ENCODE peak calls at places on chromosomes 12 and 14, in six cellular contexts. A is AG04450, L is AG04449, T is H9, J is AG09319, I is left lung. O is an unnamed sample.
A peak's percentile ranks its signal among the peaks of the same experiment; 100 is the strongest.

GRCh38 chr14:62283837-62284236 is 521.6 kb downstream of the SNAPC1 start:
- DNase-seq in T (no peak), A (no peak), L (no peak), J (no peak), I (no peak), O (no peak)

GRCh38 chr12:47817272-47818006 is 2.3 kb downstream of the HDAC7 start:
- DNase-seq in T (no peak), L (no peak), I (no peak), J (no peak), A (no peak), O (peak; percentile 64)

GRCh38 chr14:20750194-20750593 is 4.5 kb downstream of the EDDM3A start:
- DNase-seq in A (no peak), J (no peak), L (no peak), I (no peak), T (no peak), O (no peak)

GRCh38 chr14:93800038-93800937 is 12.0 kb upstream of the PRIMA1 start:
- DNase-seq in T (no peak), I (no peak), A (no peak), L (no peak), J (no peak), O (no peak)

GRCh38 chr12:105204127-105204526 is 31.8 kb downstream of the APPL2 start:
- DNase-seq in A (no peak), T (no peak), J (no peak), L (no peak), I (no peak), O (no peak)

GRCh38 chr12:67735868-67736267 is 87.3 kb downstream of the DYRK2 start:
- DNase-seq in A (no peak), I (no peak), J (no peak), L (no peak), T (no peak), O (no peak)

GRCh38 chr12:104630230-104630670 is 173.5 kb downstream of the CHST11 start:
- DNase-seq in J (no peak), I (no peak), T (no peak), A (no peak), L (no peak), O (no peak)

GRCh38 chr12:607541-608001 is 55.7 kb downstream of the NINJ2 start:
- DNase-seq in L (no peak), A (no peak), T (peak; percentile 61), I (no peak), J (no peak), O (peak; percentile 40)

GRCh38 chr12:18632848-18633247 is 105.0 kb downstream of the PLCZ1 start:
- DNase-seq in I (no peak), A (no peak), J (no peak), L (no peak), T (no peak), O (no peak)

DNA sequence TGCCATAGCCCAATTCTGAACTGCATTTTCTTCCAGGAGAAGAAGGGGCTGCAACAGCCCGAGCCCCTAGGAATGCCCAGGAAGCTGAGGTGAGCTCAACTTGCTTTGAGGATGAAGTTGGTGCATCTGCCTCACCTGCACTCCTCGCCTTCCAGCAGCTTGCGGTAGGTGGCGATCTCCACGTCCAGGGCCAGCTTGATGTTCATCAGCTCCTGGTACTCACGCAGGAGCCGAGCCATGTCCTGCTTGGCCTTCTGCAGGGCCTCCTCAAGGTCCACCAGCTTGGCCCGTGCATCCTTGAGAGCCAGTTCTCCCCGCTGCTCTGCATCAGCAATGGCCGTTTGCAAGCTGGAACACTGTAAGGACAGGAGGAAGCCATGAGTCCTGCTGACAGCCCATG is 6.0 kb downstream of the KRT75 start:
- DNase-seq in I (peak; percentile 61), J (no peak), T (peak; percentile 54), L (no peak), A (no peak), O (no peak)
- TF ChIP-seq CTCF in I (no peak), J (no peak), T (peak; percentile 48), L (no peak), A (no peak), O (no peak)

DNA sequence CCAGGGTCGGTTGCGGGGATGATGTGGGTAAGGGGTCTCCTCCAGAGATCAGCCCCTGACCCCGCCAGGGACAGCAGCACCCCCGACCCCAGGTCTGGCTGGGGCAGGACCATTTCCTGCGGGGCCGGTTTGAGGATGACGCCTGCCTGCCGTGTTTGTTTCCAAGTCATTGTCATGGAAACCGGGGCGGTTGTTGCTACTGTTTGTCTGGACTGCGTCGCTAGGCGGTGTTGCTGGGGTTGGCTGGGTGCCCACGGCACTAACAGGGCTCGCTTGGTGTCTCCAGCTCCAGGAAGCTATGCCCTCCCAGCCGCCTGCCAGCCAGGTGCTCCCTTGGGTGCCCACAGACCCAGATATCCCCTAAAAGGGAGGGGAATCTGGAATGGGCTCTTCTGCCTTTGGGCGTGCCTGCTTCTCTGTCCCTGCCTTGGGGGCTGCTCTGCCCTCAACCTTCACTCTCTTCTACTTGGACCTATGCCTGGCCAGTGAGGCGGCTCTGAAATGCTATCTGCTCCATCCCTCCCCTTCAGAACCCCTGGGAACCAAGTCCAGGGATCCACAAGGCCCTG is 4.7 kb upstream of the CRIP1 start:
- DNase-seq in I (peak; percentile 95), T (peak; percentile 92), L (peak; percentile 81), A (peak; percentile 87), J (peak; percentile 94), O (no peak)
- TF ChIP-seq CTCF in I (no peak), T (peak; percentile 33), L (peak; percentile 12), A (peak; percentile 27), J (no peak), O (peak; percentile 47)

GRCh38 chr14:69105326-69105725 is 47.6 kb downstream of the DCAF5 start:
- DNase-seq in I (no peak), T (no peak), L (no peak), J (no peak), A (no peak), O (no peak)

GRCh38 chr14:69108358-69108757 is 44.6 kb downstream of the DCAF5 start:
- DNase-seq in T (no peak), A (no peak), J (no peak), I (no peak), L (no peak), O (no peak)

GRCh38 chr14:69106451-69106850 is 46.5 kb downstream of the DCAF5 start:
- DNase-seq in I (no peak), T (no peak), J (no peak), A (no peak), L (no peak), O (no peak)

GRCh38 chr14:69107407-69108003 is 45.4 kb downstream of the DCAF5 start:
- DNase-seq in I (no peak), T (peak; percentile 51), J (peak; percentile 38), L (no peak), A (peak; percentile 51), O (no peak)
- TF ChIP-seq CTCF in I (peak; percentile 52), T (peak; percentile 89), J (peak; percentile 65), L (peak; percentile 46), A (peak; percentile 73), O (peak; percentile 93)

DNA sequence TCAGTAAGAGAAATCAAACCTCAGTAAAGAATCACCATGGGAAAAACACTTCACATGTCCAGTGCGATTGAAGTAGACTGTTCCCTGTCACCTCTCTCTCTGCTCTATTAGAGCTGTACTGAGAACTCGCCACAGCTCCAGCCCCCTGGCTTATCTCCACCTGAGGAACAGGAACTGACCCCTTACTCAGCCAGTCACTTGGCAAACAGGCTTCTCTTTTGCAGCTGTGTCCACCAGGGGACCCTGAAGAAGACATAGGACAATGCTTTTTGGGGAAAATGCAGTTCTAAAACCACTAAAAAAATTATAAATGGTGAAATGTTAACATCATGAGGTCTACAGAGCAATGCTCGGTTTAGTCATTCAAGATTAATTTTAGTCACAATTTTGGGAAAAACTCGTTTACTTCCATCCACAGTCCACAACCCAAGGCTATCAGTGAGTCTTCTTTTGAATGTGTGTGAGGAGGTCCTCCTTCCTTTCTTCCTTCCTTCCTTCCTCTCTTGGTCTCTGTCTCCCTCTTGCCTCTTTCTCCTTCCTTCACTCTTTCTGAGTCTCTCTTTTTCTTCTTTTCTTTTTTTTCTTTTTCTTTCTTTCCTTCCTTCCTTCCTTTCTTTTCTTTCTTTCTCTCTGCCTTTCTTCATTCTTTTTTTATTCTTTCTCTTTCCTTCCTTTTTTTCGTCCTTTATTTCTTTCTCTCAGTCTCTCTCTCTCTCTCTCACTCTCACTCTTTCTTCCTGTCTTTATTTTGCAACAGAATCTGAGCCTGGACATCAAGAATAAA is 1189.5 kb upstream of the TMEM132C start:
- DNase-seq in T (peak; percentile 40), A (no peak), I (no peak), J (no peak), L (no peak), O (no peak)
- TF ChIP-seq CTCF in T (peak; percentile 34), A (no peak), I (no peak), J (no peak), L (no peak), O (no peak)

DNA sequence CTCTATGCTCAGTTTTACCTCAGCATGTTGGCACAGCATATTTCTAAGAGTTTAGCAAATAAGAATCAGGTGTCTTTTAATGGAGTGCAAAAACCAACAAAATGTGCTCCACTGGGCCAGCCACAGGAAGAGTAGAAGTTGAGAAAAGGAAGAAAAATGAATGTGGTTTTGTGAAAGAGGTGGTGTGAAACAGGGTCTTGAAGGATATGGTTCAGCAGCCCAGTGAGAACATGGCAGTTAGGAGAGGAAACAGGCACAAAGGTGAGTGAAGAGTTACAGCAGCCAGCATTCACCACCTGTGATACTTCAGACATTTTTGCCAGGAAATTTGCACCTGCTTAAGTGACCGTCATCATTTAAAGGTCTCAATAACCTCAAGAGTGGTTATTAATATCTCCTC is 2.4 kb downstream of the STAB2 start:
- DNase-seq in J (no peak), T (no peak), I (no peak), L (no peak), A (no peak), O (no peak)
- TF ChIP-seq CTCF in J (no peak), T (no peak), I (no peak), L (no peak), A (no peak), O (no peak)

DNA sequence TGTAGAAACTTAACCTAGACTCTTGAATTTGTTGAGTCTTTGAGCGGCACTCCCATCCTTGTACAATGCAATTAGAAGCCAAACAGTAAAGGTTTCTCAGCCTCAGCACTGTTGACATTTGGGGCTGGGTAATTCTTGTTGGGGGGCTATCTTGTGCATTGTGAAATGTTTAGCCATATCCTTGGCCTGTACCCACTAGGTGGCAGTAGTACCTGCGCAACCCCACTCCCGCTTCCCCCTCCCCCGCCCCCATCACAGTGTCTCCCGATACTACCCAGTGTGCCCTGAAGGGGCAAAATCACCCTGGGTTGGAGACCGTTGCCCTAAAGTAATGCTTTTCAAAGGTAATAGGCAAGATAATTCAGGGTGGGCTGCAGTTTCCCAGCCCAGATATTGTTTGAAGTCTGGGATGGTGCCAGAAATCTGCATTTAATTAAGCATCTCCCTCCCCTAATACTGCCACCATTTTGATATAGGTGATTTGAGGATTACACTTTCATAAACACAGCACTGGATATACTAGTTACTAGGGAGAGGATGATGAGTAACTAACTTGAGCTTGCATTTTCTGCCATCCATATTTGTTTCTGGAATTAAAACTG is 1.8 kb downstream of the COX6A1 start:
- DNase-seq in I (no peak), J (no peak), L (no peak), A (no peak), T (peak; percentile 85), O (peak; percentile 22)
- TF ChIP-seq CTCF in I (peak; percentile 31), J (peak; percentile 38), L (peak; percentile 58), A (peak; percentile 56), T (peak; percentile 85), O (peak; percentile 85)

DNA sequence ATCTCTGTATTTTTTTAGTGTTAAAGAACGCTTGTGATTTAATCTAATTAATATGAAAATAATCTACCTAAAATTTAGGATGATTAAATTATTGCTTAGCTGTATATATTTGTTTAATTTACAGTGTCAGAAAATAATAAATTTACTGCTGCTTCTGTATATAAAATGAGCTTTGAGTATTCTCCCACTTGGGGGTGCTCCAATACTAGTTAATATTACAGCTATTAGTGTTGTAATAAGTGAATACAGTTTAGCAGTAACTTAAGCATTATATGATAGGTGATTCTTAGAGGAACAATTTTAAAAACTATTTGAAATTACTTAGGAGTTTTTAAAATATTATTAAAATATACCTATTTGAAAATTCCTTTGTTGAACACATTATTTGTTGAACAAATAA is 62.2 kb downstream of the PAPOLA start:
- DNase-seq in J (no peak), T (no peak), I (no peak), L (no peak), A (no peak), O (no peak)
- TF ChIP-seq CTCF in J (no peak), T (no peak), I (no peak), L (no peak), A (peak; percentile 9), O (peak; percentile 62)